ENCODE peak calls at places on chromosomes 1 and 21, in nine cellular contexts. One of them, this sample, is unnamed.
A peak's percentile ranks its signal among the peaks of the same experiment; 100 is the strongest.

GRCh38 chr1:25568090-25568833 is 24.9 kb downstream of the LDLRAP1 start:
- DNase-seq in KBM-7: no peak
- DNase-seq in fibroblast of lung: peak; percentile 60
- DNase-seq in Calu3: peak; percentile 67
- DNase-seq in ecto neural progenitor cell: peak; percentile 76
- DNase-seq in non-pigmented ciliary epithelial cell: no peak
- DNase-seq in stimulated activated CD4-positive, alpha-beta T cell treated with anti-CD3 and anti-CD28 coated beads, Interleukin-4, amount 100 ng/mL, for 1 hour: no peak
- DNase-seq in T-helper 2 cell: no peak
- DNase-seq in activated naive CD4-positive, alpha-beta T cell treated with anti-CD3 and anti-CD28 coated beads, Interleukin-2, amount 50 U/mL, for 16 hours: no peak
- DNase-seq in this sample: no peak

GRCh38 chr1:247007511-247008405 is at the start of gene ZNF695:
- DNase-seq in T-helper 2 cell: peak; percentile 14
- DNase-seq in ecto neural progenitor cell: peak; percentile 96
- DNase-seq in Calu3: peak; percentile 99
- DNase-seq in activated naive CD4-positive, alpha-beta T cell treated with anti-CD3 and anti-CD28 coated beads, Interleukin-2, amount 50 U/mL, for 16 hours: peak; percentile 28
- DNase-seq in non-pigmented ciliary epithelial cell: peak; percentile 78
- DNase-seq in stimulated activated CD4-positive, alpha-beta T cell treated with anti-CD3 and anti-CD28 coated beads, Interleukin-4, amount 100 ng/mL, for 1 hour: peak; percentile 39
- DNase-seq in fibroblast of lung: peak; percentile 95
- DNase-seq in KBM-7: peak; percentile 98
- DNase-seq in this sample: peak; percentile 99

GRCh38 chr1:234170622-234171021 is 202.6 kb upstream of the COA6 start:
- DNase-seq in fibroblast of lung: no peak
- DNase-seq in Calu3: no peak
- DNase-seq in KBM-7: peak; percentile 9
- DNase-seq in non-pigmented ciliary epithelial cell: no peak
- DNase-seq in T-helper 2 cell: no peak
- DNase-seq in ecto neural progenitor cell: no peak
- DNase-seq in stimulated activated CD4-positive, alpha-beta T cell treated with anti-CD3 and anti-CD28 coated beads, Interleukin-4, amount 100 ng/mL, for 1 hour: no peak
- DNase-seq in activated naive CD4-positive, alpha-beta T cell treated with anti-CD3 and anti-CD28 coated beads, Interleukin-2, amount 50 U/mL, for 16 hours: no peak
- DNase-seq in this sample: no peak

GRCh38 chr1:219294251-219294650 is 120.6 kb downstream of the LYPLAL1 start:
- DNase-seq in KBM-7: no peak
- DNase-seq in T-helper 2 cell: no peak
- DNase-seq in fibroblast of lung: peak; percentile 38
- DNase-seq in non-pigmented ciliary epithelial cell: no peak
- DNase-seq in Calu3: no peak
- DNase-seq in activated naive CD4-positive, alpha-beta T cell treated with anti-CD3 and anti-CD28 coated beads, Interleukin-2, amount 50 U/mL, for 16 hours: no peak
- DNase-seq in stimulated activated CD4-positive, alpha-beta T cell treated with anti-CD3 and anti-CD28 coated beads, Interleukin-4, amount 100 ng/mL, for 1 hour: no peak
- DNase-seq in ecto neural progenitor cell: no peak
- DNase-seq in this sample: no peak

GRCh38 chr1:180503274-180503862 is 991 bp upstream of the ACBD6 start:
- DNase-seq in KBM-7: no peak
- DNase-seq in T-helper 2 cell: no peak
- DNase-seq in non-pigmented ciliary epithelial cell: no peak
- DNase-seq in fibroblast of lung: no peak
- DNase-seq in activated naive CD4-positive, alpha-beta T cell treated with anti-CD3 and anti-CD28 coated beads, Interleukin-2, amount 50 U/mL, for 16 hours: no peak
- DNase-seq in ecto neural progenitor cell: no peak
- DNase-seq in Calu3: peak; percentile 35
- DNase-seq in stimulated activated CD4-positive, alpha-beta T cell treated with anti-CD3 and anti-CD28 coated beads, Interleukin-4, amount 100 ng/mL, for 1 hour: no peak
- DNase-seq in this sample: peak; percentile 44

GRCh38 chr1:34825455-34826081 is 32.8 kb downstream of the GJA4 start:
- DNase-seq in activated naive CD4-positive, alpha-beta T cell treated with anti-CD3 and anti-CD28 coated beads, Interleukin-2, amount 50 U/mL, for 16 hours: no peak
- DNase-seq in Calu3: peak; percentile 17
- DNase-seq in ecto neural progenitor cell: peak; percentile 43
- DNase-seq in fibroblast of lung: no peak
- DNase-seq in KBM-7: no peak
- DNase-seq in T-helper 2 cell: no peak
- DNase-seq in non-pigmented ciliary epithelial cell: no peak
- DNase-seq in stimulated activated CD4-positive, alpha-beta T cell treated with anti-CD3 and anti-CD28 coated beads, Interleukin-4, amount 100 ng/mL, for 1 hour: no peak
- DNase-seq in this sample: no peak

GRCh38 chr1:190957565-190957964 is 479.9 kb upstream of the BRINP3 start:
- DNase-seq in fibroblast of lung: no peak
- DNase-seq in T-helper 2 cell: no peak
- DNase-seq in non-pigmented ciliary epithelial cell: no peak
- DNase-seq in KBM-7: peak; percentile 8
- DNase-seq in ecto neural progenitor cell: no peak
- DNase-seq in Calu3: no peak
- DNase-seq in activated naive CD4-positive, alpha-beta T cell treated with anti-CD3 and anti-CD28 coated beads, Interleukin-2, amount 50 U/mL, for 16 hours: no peak
- DNase-seq in stimulated activated CD4-positive, alpha-beta T cell treated with anti-CD3 and anti-CD28 coated beads, Interleukin-4, amount 100 ng/mL, for 1 hour: no peak
- DNase-seq in this sample: peak; percentile 35

GRCh38 chr21:34355570-34355969 is 8.2 kb upstream of the KCNE2 start:
- DNase-seq in T-helper 2 cell: no peak
- DNase-seq in fibroblast of lung: no peak
- DNase-seq in stimulated activated CD4-positive, alpha-beta T cell treated with anti-CD3 and anti-CD28 coated beads, Interleukin-4, amount 100 ng/mL, for 1 hour: no peak
- DNase-seq in ecto neural progenitor cell: no peak
- DNase-seq in activated naive CD4-positive, alpha-beta T cell treated with anti-CD3 and anti-CD28 coated beads, Interleukin-2, amount 50 U/mL, for 16 hours: no peak
- DNase-seq in Calu3: no peak
- DNase-seq in non-pigmented ciliary epithelial cell: no peak
- DNase-seq in KBM-7: no peak
- DNase-seq in this sample: no peak

GRCh38 chr1:75643460-75643859 is 32.5 kb upstream of the SLC44A5 start:
- DNase-seq in activated naive CD4-positive, alpha-beta T cell treated with anti-CD3 and anti-CD28 coated beads, Interleukin-2, amount 50 U/mL, for 16 hours: no peak
- DNase-seq in ecto neural progenitor cell: no peak
- DNase-seq in Calu3: peak; percentile 15
- DNase-seq in fibroblast of lung: no peak
- DNase-seq in T-helper 2 cell: no peak
- DNase-seq in stimulated activated CD4-positive, alpha-beta T cell treated with anti-CD3 and anti-CD28 coated beads, Interleukin-4, amount 100 ng/mL, for 1 hour: no peak
- DNase-seq in non-pigmented ciliary epithelial cell: no peak
- DNase-seq in KBM-7: no peak
- DNase-seq in this sample: no peak

GRCh38 chr1:26154750-26155149 is 4.1 kb upstream of the FAM110D start:
- DNase-seq in stimulated activated CD4-positive, alpha-beta T cell treated with anti-CD3 and anti-CD28 coated beads, Interleukin-4, amount 100 ng/mL, for 1 hour: no peak
- DNase-seq in T-helper 2 cell: no peak
- DNase-seq in activated naive CD4-positive, alpha-beta T cell treated with anti-CD3 and anti-CD28 coated beads, Interleukin-2, amount 50 U/mL, for 16 hours: no peak
- DNase-seq in KBM-7: no peak
- DNase-seq in non-pigmented ciliary epithelial cell: no peak
- DNase-seq in Calu3: no peak
- DNase-seq in ecto neural progenitor cell: peak; percentile 72
- DNase-seq in fibroblast of lung: no peak
- DNase-seq in this sample: no peak

This sample was measured in Kasumi-1.